ENCODE peak calls at places on chromosomes 5 and 9, in four cellular contexts. R, X, A and S are unnamed samples.

GRCh38 chr5:116451905-116452450 is 122.6 kb downstream of the SEMA6A start:
- DNase-seq in R (no peak), X (no peak), A (no peak), S (no peak)

GRCh38 chr5:58493136-58493535 is 1.9 kb downstream of the GAPT start:
- DNase-seq in R (no peak), X (no peak), A (no peak), S (no peak)

GRCh38 chr5:88660326-88660946 is 222.5 kb downstream of the MEF2C start:
- DNase-seq in R (peak), X (no peak), A (no peak), S (no peak)

GRCh38 chr9:115133649-115134048 is 15.7 kb upstream of the TNC start:
- DNase-seq in R (no peak), X (no peak), A (no peak), S (no peak)

GRCh38 chr5:129363991-129364390 is 96.1 kb upstream of the ADAMTS19 start:
- DNase-seq in R (no peak), X (no peak), A (no peak), S (no peak)

GRCh38 chr5:159620853-159621540 is 290.7 kb upstream of the IL12B start:
- DNase-seq in R (no peak), X (no peak), A (no peak), S (no peak)

GRCh38 chr5:176629853-176630680 is at the start of the genes EIF4E1B and SNCB:
- DNase-seq in R (peak), X (no peak), A (no peak), S (peak)

GRCh38 chr9:113675475-113675941 is 200.6 kb upstream of the ZNF618 start:
- DNase-seq in R (peak), X (no peak), A (peak), S (no peak)

GRCh38 chr9:104835163-104835562 is 71.2 kb downstream of the NIPSNAP3B start:
- DNase-seq in R (no peak), X (no peak), A (no peak), S (no peak)

GRCh38 chr5:62134811-62135210 is 171.2 kb upstream of the KIF2A start:
- DNase-seq in R (no peak), X (no peak), A (no peak), S (no peak)

GRCh38 chr9:17988489-17988888 is 409.6 kb downstream of the SH3GL2 start:
- DNase-seq in R (no peak), X (no peak), A (no peak), S (no peak)

GRCh38 chr5:55143624-55144023 is 16.3 kb upstream of the GPX8 start:
- DNase-seq in R (no peak), X (no peak), A (no peak), S (no peak)

GRCh38 chr9:113585555-113585954 is 122.0 kb downstream of the RGS3 start:
- DNase-seq in R (no peak), X (no peak), A (peak), S (no peak)

GRCh38 chr9:120891255-120891954 is 14.4 kb upstream of the PHF19 start:
- DNase-seq in R (no peak), X (peak), A (no peak), S (peak)

GRCh38 chr9:114001794-114002261 is 76.3 kb downstream of the AMBP start:
- DNase-seq in R (peak), X (no peak), A (no peak), S (no peak)

GRCh38 chr5:173477320-173478055 is 139.0 kb downstream of the BOD1 start:
- DNase-seq in R (no peak), X (no peak), A (no peak), S (no peak)

GRCh38 chr5:55134053-55134722 is 25.8 kb upstream of the GPX8 start:
- DNase-seq in R (no peak), X (no peak), A (no peak), S (no peak)

GRCh38 chr5:160165137-160166068 is 46.2 kb upstream of the PWWP2A start:
- DNase-seq in R (peak), X (no peak), A (peak), S (no peak)

GRCh38 chr9:88303785-88304495 is 84.3 kb upstream of the SPIN1 start:
- DNase-seq in R (no peak), X (no peak), A (no peak), S (no peak)

GRCh38 chr9:86563350-86563749 is 209.1 kb upstream of the TUT7 start:
- DNase-seq in R (no peak), X (no peak), A (no peak), S (no peak)

GRCh38 chr5:171299851-171300250 is 9.2 kb upstream of the TLX3 start:
- DNase-seq in R (no peak), X (no peak), A (no peak), S (no peak)

GRCh38 chr5:82018462-82018861 is 46.6 kb downstream of the ATG10 start:
- DNase-seq in R (no peak), X (no peak), A (peak), S (no peak)

GRCh38 chr9:131848570-131849160 is 108.8 kb upstream of the RAPGEF1 start:
- DNase-seq in R (no peak), X (no peak), A (no peak), S (no peak)

GRCh38 chr9:77647659-77648457 is at the start of gene GNA14:
- DNase-seq in R (peak), X (no peak), A (no peak), S (no peak)

GRCh38 chr5:56506586-56506985 is 273.5 kb upstream of the ANKRD55 start:
- DNase-seq in R (no peak), X (no peak), A (no peak), S (no peak)

GRCh38 chr5:80082221-80082620 is 47.1 kb downstream of the THBS4 start:
- DNase-seq in R (no peak), X (no peak), A (no peak), S (no peak)

GRCh38 chr5:171409164-171410136 is 10.0 kb upstream of the FGF18 start:
- DNase-seq in R (no peak), X (no peak), A (no peak), S (no peak)

GRCh38 chr9:123176230-123176629 is 92.2 kb downstream of the STRBP start:
- DNase-seq in R (no peak), X (no peak), A (no peak), S (no peak)

GRCh38 chr9:105921057-105921721 is 226.8 kb downstream of the TMEM38B start:
- DNase-seq in R (no peak), X (no peak), A (no peak), S (no peak)

GRCh38 chr5:60540855-60541805 is 158.8 kb downstream of the DEPDC1B start:
- DNase-seq in R (no peak), X (no peak), A (no peak), S (no peak)

GRCh38 chr9:104833701-104834100 is 69.8 kb downstream of the NIPSNAP3B start:
- DNase-seq in R (no peak), X (no peak), A (no peak), S (no peak)

GRCh38 chr9:85514256-85514655 is 227.5 kb downstream of the AGTPBP1 start:
- DNase-seq in R (no peak), X (no peak), A (no peak), S (no peak)

GRCh38 chr5:129899454-129899853 is 4.8 kb upstream of the CHSY3 start:
- DNase-seq in R (no peak), X (no peak), A (no peak), S (no peak)

GRCh38 chr5:100904259-100904822 is 1.3 kb upstream of the ST8SIA4 start:
- DNase-seq in R (peak), X (peak), A (no peak), S (peak)

GRCh38 chr5:169218862-169219261 is 82.1 kb downstream of the SLIT3 start:
- DNase-seq in R (no peak), X (no peak), A (no peak), S (no peak)

GRCh38 chr9:113219186-113219936 is 1.7 kb downstream of the FKBP15 start:
- DNase-seq in R (no peak), X (no peak), A (no peak), S (no peak)

DNA sequence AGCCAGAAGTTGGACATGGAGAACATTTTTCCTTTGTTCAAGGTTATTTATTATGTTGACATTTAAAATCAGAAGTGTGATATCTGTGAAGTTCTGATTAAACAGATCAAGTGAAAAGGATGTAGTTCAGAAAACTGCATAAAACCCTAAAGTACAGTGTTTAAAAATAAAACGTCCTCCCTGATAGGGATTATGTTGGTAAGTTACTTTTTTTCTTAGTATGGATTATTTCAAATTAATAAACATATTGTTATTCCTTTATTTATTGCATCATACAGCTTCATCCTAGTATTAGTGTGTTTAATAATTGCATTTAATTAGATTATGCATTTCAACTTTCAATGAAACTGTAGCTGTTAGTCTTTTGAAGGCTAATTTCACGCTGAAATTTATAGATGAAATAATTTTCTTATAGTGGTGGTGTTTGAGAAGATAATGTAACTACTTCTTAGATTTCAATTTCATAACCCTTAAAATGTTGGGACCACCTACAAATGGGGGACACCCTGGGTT is 157.9 kb upstream of the DMRT1 start:
- DNase-seq in R (no peak), X (no peak), A (no peak), S (no peak)
- H3K27ac ChIP-seq in R (no peak), X (no peak), A (no peak), S (no peak)

GRCh38 chr5:150497274-150497988 is 10.5 kb upstream of the NDST1 start:
- DNase-seq in R (peak), X (no peak), A (peak), S (no peak)
- H3K27ac ChIP-seq in R (peak), X (no peak), A (peak), S (no peak)

GRCh38 chr5:163436515-163436914 is 880 bp upstream of the CCNG1 start:
- DNase-seq in R (no peak), X (no peak), A (no peak), S (no peak)
- H3K27ac ChIP-seq in R (peak), X (peak), A (no peak), S (peak)

DNA sequence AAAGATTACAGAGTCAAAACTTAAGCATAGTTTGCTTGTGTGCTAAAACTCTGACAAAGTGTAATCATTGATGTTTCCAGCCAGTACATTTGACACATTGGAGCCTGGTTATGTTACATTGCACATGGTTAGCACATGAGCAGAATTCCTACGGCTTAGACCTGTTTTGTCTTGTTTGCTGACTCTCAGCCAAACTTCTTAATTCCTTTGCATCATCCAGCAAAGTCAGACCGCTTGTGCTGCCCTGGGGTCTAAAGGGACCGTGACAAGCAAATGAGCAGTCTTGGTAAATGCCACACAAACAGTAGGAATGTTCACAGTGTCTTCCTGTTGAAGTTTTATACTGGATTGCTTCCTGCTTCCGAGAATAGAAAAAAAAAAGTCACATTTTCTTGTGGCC is 72.0 kb upstream of the ENTREP1 start:
- DNase-seq in R (no peak), X (no peak), A (no peak), S (no peak)
- H3K27ac ChIP-seq in R (peak), X (no peak), A (peak), S (no peak)

GRCh38 chr5:179292681-179293080 is 52.6 kb downstream of the ADAMTS2 start:
- DNase-seq in R (peak), X (no peak), A (no peak), S (no peak)
- H3K27ac ChIP-seq in R (no peak), X (no peak), A (no peak), S (no peak)

GRCh38 chr5:66863343-66864170 is 267.4 kb downstream of the MAST4 start:
- DNase-seq in R (no peak), X (no peak), A (no peak), S (no peak)

GRCh38 chr5:66861402-66861801 is 265.2 kb downstream of the MAST4 start:
- DNase-seq in R (no peak), X (no peak), A (no peak), S (no peak)

GRCh38 chr5:66860199-66860975 is 264.2 kb downstream of the MAST4 start:
- DNase-seq in R (no peak), X (no peak), A (no peak), S (no peak)

GRCh38 chr5:66867622-66868322 is 271.6 kb downstream of the MAST4 start:
- DNase-seq in R (no peak), X (no peak), A (no peak), S (no peak)

GRCh38 chr5:66864240-66864884 is 268.2 kb downstream of the MAST4 start:
- DNase-seq in R (no peak), X (peak), A (no peak), S (no peak)
- H3K27ac ChIP-seq in R (no peak), X (no peak), A (no peak), S (no peak)

DNA sequence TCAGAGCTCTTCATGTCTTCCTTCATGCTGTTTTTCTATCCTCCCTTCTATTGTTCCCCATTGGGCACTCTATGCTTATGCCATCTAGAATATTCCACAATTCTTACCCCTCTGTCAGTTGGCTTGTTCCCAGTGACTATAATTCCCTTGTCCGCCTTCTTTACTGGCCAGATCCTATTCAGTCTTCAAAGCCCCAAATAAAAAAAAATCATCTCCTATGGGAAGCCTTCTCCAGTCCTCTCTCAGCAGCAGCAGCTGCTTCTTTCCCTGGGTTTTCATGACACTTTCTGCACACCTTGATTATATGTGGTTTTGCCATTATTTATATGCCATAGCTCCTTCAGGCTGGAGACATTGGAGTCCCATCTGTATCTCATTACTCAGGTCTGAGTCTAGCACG is 54.6 kb upstream of the TNFAIP8 start:
- DNase-seq in R (no peak), X (no peak), A (no peak), S (no peak)
- H3K27ac ChIP-seq in R (no peak), X (peak), A (no peak), S (peak)